ENCODE peak calls at places on chromosomes 7 and 10, in five cellular contexts. X, R, H, K and L are unnamed samples.

GRCh38 chr10:5458425-5458824 is 40.9 kb downstream of the CALML5 start:
- DNase-seq in K (no peak), H (no peak), R (no peak), X (no peak), L (no peak)

GRCh38 chr10:95506056-95506737 is 55.0 kb downstream of the SORBS1 start:
- DNase-seq in K (no peak), X (peak; percentile 56), H (no peak), R (no peak), L (no peak)

GRCh38 chr7:102836977-102837376 is 75.8 kb upstream of the LRRC17 start:
- DNase-seq in H (no peak), X (no peak), R (no peak), K (no peak), L (no peak)

GRCh38 chr10:50275650-50276235 is 24.4 kb upstream of the ASAH2 start:
- DNase-seq in X (peak; percentile 39), R (peak; percentile 13), H (peak; percentile 40), K (peak; percentile 8), L (peak; percentile 37)

GRCh38 chr7:54846272-54846671 is 87.3 kb upstream of the SEC61G start:
- DNase-seq in R (no peak), H (no peak), X (no peak), K (no peak), L (peak; percentile 65)

GRCh38 chr7:93973134-93973533 is 31.0 kb downstream of the BET1 start:
- DNase-seq in R (no peak), K (no peak), H (no peak), X (no peak), L (peak; percentile 64)

GRCh38 chr7:26460326-26460725 is 168.7 kb downstream of the SNX10 start:
- DNase-seq in K (peak; percentile 47), X (no peak), H (no peak), R (no peak), L (no peak)

GRCh38 chr10:59175538-59176240 is 754 bp upstream of the PHYHIPL start:
- DNase-seq in X (no peak), H (no peak), R (no peak), K (no peak), L (no peak)

GRCh38 chr7:137715546-137715945 is 131.2 kb downstream of the DGKI start:
- DNase-seq in K (no peak), H (no peak), X (no peak), R (no peak), L (peak; percentile 44)

GRCh38 chr10:126501828-126502227 is 113.6 kb upstream of the ADAM12 start:
- DNase-seq in K (no peak), R (no peak), X (no peak), H (no peak), L (no peak)
- TF ChIP-seq CTCF in K (no peak), R (no peak), X (no peak), H (no peak), L (no peak)

GRCh38 chr10:69774596-69774995 is 27.1 kb upstream of the COL13A1 start:
- DNase-seq in R (no peak), X (no peak), K (no peak), H (no peak), L (no peak)
- H3K27me3 ChIP-seq in R (no peaks in the 10 kb centered on the region), X (peaks cover 12% of the 10 kb centered on the region), K (no peaks in the 10 kb centered on the region), H (no peaks in the 10 kb centered on the region), L (no peaks in the 10 kb centered on the region)

GRCh38 chr10:101568054-101568745 is 19.9 kb downstream of the POLL start:
- DNase-seq in R (no peak), X (no peak), K (no peak), H (no peak), L (no peak)

GRCh38 chr10:101571573-101571925 is 16.5 kb downstream of the POLL start:
- DNase-seq in H (no peak), R (no peak), K (no peak), X (no peak), L (no peak)

GRCh38 chr10:101570764-101571572 is 17.1 kb downstream of the POLL start:
- DNase-seq in H (no peak), X (no peak), K (no peak), R (no peak), L (no peak)

GRCh38 chr10:101569465-101569837 is 18.6 kb downstream of the POLL start:
- DNase-seq in K (no peak), R (no peak), H (no peak), X (no peak), L (no peak)

DNA sequence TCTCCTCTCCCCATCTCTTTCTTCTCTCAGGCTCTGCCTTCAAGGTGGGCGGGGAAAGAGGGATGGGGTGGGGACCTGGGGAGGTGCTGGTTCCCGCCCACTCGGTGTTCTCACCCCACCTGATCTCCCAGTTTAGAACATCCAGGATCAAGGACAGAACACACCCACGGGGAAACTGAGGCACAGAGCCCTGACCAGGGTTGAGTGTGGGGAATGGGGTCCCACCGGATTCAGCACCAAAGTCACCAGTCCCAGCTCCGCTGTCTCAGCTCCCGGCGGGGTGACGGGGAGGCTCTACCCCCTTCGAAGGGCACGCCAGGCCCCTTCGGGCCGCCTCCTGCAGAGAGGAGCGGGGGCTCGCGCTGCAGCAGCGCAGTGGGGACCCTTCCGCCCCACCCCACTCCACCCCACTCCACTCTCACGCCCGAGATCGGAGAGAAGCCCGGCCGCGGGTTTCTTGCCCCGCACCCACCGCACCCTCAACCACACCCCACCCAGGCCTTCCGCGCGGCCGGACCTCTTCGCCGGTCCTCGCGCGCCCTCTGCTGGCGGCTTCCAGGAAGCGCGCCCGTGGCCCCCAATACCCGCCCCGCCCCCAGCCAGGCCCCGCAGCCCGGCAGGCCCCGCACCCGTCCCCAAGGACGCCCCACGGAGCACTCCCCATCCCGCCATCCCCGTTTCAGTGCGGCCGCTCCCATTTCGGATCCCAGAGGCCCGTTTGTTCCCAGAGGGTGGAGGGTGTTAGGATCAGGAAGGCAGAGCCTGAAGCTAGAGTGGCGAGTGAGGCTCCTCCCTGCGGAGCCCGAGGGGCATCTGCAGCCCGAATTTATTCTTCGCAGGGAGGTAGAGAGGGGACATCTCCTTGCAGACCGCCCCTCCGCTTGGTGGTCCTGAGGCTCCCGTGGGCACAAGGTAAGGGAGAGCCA is 18.0 kb downstream of the POLL start:
- DNase-seq in X (peak; percentile 62), R (no peak), K (peak; percentile 64), H (peak; percentile 86), L (peak; percentile 59)
- H3K4me3 ChIP-seq in X (no peak overlapping the region), R (peak overlapping the region; percentile 71), K (peak overlapping the region; percentile 46), H (peak overlapping the region; percentile 19), L (peak overlapping the region; percentile 64)

GRCh38 chr7:109092268-109092667 is 522.6 kb downstream of the DNAJB9 start:
- DNase-seq in K (no peak), H (no peak), R (no peak), X (no peak), L (no peak)
- TF ChIP-seq CTCF in K (no peak), H (no peak), R (peak; percentile 10), X (no peak), L (no peak)

DNA sequence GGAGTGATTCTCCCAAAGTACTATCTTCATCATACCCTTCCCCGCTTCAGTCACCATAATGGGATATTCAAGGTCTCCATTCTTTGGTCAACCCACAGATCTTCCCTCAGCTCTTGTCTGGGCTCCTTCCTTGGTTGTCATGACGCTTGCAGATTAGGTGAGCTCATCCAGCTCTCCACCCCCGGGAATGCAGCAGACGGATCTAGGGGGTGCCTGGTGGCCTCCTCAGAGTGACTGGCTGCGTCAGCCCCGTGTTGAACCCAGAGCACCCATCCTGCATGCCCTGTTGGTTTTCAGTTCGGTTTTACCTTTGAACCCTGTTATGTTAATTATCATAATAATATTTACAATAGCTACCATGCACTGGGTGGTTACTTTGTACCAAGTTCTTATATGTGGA is 6.4 kb downstream of the NEURL1 start:
- DNase-seq in X (no peak), R (no peak), H (no peak), K (no peak), L (no peak)
- H3K27me3 ChIP-seq in X (peaks cover 37% of the 10 kb centered on the region), R (peaks cover 26% of the 10 kb centered on the region), H (no peaks in the 10 kb centered on the region), K (no peaks in the 10 kb centered on the region), L (peaks cover 9% of the 10 kb centered on the region)

GRCh38 chr10:100347568-100348195 is 649 bp downstream of the SCD start:
- DNase-seq in K (no peak), R (no peak), H (no peak), X (no peak), L (no peak)

GRCh38 chr10:100346765-100347567 is at the start of gene SCD:
- DNase-seq in H (peak; percentile 77), R (peak; percentile 81), K (peak; percentile 60), X (peak; percentile 92), L (peak; percentile 91)

GRCh38 chr10:100345570-100346330 is 1.3 kb upstream of the SCD start:
- DNase-seq in H (no peak), X (no peak), K (no peak), R (no peak), L (peak; percentile 32)

GRCh38 chr10:100344386-100344785 is 2.6 kb upstream of the SCD start:
- DNase-seq in X (no peak), R (no peak), K (no peak), H (no peak), L (no peak)

DNA sequence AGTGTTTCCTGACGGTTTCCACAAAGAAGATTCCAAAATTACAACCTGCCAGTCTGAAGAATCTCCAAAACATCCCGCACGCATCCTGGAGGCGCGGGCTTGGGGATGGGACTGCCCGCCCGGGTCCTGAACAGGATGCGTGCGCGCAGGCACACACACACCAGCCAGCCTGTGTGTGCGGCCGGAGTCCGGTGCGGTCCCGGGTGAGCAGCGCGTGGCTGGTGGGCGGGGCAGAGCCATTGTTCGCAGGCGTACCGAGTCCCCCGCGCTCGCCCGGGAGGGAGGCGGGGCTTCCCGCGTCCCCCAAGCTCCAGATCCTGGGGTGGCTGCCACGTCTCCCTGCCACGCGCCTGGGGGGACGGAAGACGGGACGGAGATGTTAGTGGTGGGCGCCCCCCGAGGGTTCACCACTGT is 675 bp upstream of the SCD start:
- DNase-seq in H (peak; percentile 63), X (peak; percentile 84), K (no peak), R (no peak), L (peak; percentile 52)
- H3K4me3 ChIP-seq in H (peak overlapping the region; percentile 61), X (peak overlapping the region; percentile 87), K (peak overlapping the region; percentile 51), R (peak overlapping the region; percentile 89), L (peak overlapping the region; percentile 78)

GRCh38 chr7:30983914-30984247 is 20.1 kb downstream of the GHRHR start:
- DNase-seq in R (no peak), H (no peak), K (no peak), X (no peak), L (no peak)
- TF ChIP-seq CTCF in R (no peak), H (no peak), K (no peak), X (no peak), L (no peak)

GRCh38 chr10:133091316-133091715 is 3.6 kb downstream of the ADGRA1 start:
- DNase-seq in K (no peak), H (no peak), X (no peak), R (no peak), L (no peak)
- H3K27me3 ChIP-seq in K (no peaks in the 10 kb centered on the region), H (peaks cover 40% of the 10 kb centered on the region), X (peaks cover 5% of the 10 kb centered on the region), R (peaks cover 32% of the 10 kb centered on the region), L (no peaks in the 10 kb centered on the region)